ENCODE peak calls at places on chromosomes 6 and 20, in seven cellular contexts. F, X, O, V, R, B and E are unnamed samples.

GRCh38 chr6:144064402-144064830 is 31.0 kb downstream of the SF3B5 start:
- DNase-seq in F (no peak), X (peak; percentile 20), O (peak; percentile 32), V (peak; percentile 45), R (peak; percentile 12), B (no peak), E (no peak)

GRCh38 chr6:110341671-110342304 is 16.4 kb downstream of the METTL24 start:
- DNase-seq in F (no peak), X (peak; percentile 49), O (no peak), V (peak; percentile 70), R (peak; percentile 85), B (peak; percentile 58), E (peak; percentile 32)

GRCh38 chr6:131082335-131082734 is 19.3 kb upstream of the EPB41L2 start:
- DNase-seq in F (no peak), X (no peak), O (no peak), V (no peak), R (no peak), B (no peak), E (no peak)

GRCh38 chr6:93182933-93183479 is 236.4 kb downstream of the EPHA7 start:
- DNase-seq in F (no peak), X (no peak), O (no peak), V (no peak), R (no peak), B (no peak), E (no peak)

GRCh38 chr20:63627129-63627699 is 313 bp upstream of the GMEB2 start:
- DNase-seq in F (peak; percentile 54), X (peak; percentile 98), O (peak; percentile 92), V (peak; percentile 91), R (peak; percentile 95), B (peak; percentile 94), E (peak; percentile 90)

GRCh38 chr6:116572162-116572561 is 858 bp downstream of the RWDD1 start:
- DNase-seq in F (no peak), X (peak; percentile 27), O (no peak), V (no peak), R (peak; percentile 16), B (peak; percentile 72), E (peak; percentile 55)

GRCh38 chr20:9392892-9393857 is 121.2 kb upstream of the LAMP5 start:
- DNase-seq in F (peak; percentile 58), X (peak; percentile 34), O (peak; percentile 59), V (peak; percentile 76), R (peak; percentile 88), B (peak; percentile 66), E (peak; percentile 73)

GRCh38 chr6:39812853-39813533 is 20.8 kb downstream of the DAAM2 start:
- DNase-seq in F (no peak), X (no peak), O (no peak), V (no peak), R (peak; percentile 33), B (peak; percentile 79), E (peak; percentile 68)

GRCh38 chr6:139757766-139758655 is 383.6 kb upstream of the CITED2 start:
- DNase-seq in F (no peak), X (peak; percentile 67), O (no peak), V (no peak), R (no peak), B (no peak), E (peak; percentile 42)

GRCh38 chr20:51542033-51542893 is at the start of gene NFATC2:
- DNase-seq in F (peak; percentile 23), X (peak; percentile 15), O (no peak), V (peak; percentile 70), R (peak; percentile 65), B (no peak), E (no peak)

GRCh38 chr20:34369265-34369664 is 6.2 kb downstream of the ITCH start:
- DNase-seq in F (no peak), X (peak; percentile 23), O (no peak), V (no peak), R (peak; percentile 50), B (no peak), E (no peak)

GRCh38 chr6:149147939-149148718 is 169.4 kb upstream of the TAB2 start:
- DNase-seq in F (no peak), X (peak; percentile 79), O (no peak), V (no peak), R (no peak), B (no peak), E (no peak)

GRCh38 chr6:24648276-24648675 is 2.3 kb upstream of the KIAA0319 start:
- DNase-seq in F (no peak), X (no peak), O (no peak), V (no peak), R (no peak), B (no peak), E (no peak)
- H3K18ac ChIP-seq in F (no peak overlapping the region), X (no peak overlapping the region), O (no peak overlapping the region), V (no peak overlapping the region), R (no peak overlapping the region), B (no peak overlapping the region), E (no peak overlapping the region)

GRCh38 chr20:50341880-50342637 is 151.4 kb downstream of the CEBPB start:
- DNase-seq in F (no peak), X (no peak), O (no peak), V (no peak), R (no peak), B (no peak), E (no peak)

GRCh38 chr20:50339196-50339901 is 148.7 kb downstream of the CEBPB start:
- DNase-seq in F (no peak), X (no peak), O (no peak), V (no peak), R (no peak), B (peak; percentile 62), E (peak; percentile 69)

GRCh38 chr20:50342638-50343102 is 152.0 kb downstream of the CEBPB start:
- DNase-seq in F (no peak), X (no peak), O (no peak), V (no peak), R (no peak), B (no peak), E (no peak)

GRCh38 chr20:50340586-50340985 is 150.0 kb downstream of the CEBPB start:
- DNase-seq in F (no peak), X (peak; percentile 65), O (no peak), V (no peak), R (no peak), B (no peak), E (no peak)

DNA sequence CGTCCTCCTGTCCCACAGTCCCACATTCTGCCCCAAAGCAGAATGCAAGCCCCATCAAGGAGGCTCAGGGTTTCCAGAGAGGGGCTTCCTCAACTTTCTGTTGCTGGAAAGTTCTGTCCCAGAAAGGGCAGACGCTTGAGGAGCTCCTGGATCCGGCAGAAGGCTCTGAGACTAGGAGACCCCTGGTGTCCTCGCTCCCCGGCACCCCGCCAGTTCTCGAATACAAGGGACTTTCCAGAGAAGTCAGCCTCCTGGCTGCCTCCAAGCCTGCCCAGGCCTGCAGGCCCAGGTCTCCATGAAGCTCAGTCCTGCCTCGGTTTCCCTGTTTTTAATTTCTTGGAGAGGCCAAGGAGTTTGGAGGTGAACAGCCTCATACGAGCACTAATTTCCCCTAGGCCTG is 150.4 kb downstream of the CEBPB start:
- DNase-seq in F (no peak), X (no peak), O (no peak), V (no peak), R (no peak), B (no peak), E (no peak)
- H3K18ac ChIP-seq in F (no peak overlapping the region), X (no peak overlapping the region), O (no peak overlapping the region), V (no peak overlapping the region), R (no peak overlapping the region), B (no peak overlapping the region), E (no peak overlapping the region)

GRCh38 chr20:40309731-40310130 is 379.3 kb downstream of the MAFB start:
- DNase-seq in F (no peak), X (no peak), O (no peak), V (no peak), R (no peak), B (no peak), E (no peak)
- H3K18ac ChIP-seq in F (no peak overlapping the region), X (no peak overlapping the region), O (no peak overlapping the region), V (no peak overlapping the region), R (no peak overlapping the region), B (no peak overlapping the region), E (no peak overlapping the region)

DNA sequence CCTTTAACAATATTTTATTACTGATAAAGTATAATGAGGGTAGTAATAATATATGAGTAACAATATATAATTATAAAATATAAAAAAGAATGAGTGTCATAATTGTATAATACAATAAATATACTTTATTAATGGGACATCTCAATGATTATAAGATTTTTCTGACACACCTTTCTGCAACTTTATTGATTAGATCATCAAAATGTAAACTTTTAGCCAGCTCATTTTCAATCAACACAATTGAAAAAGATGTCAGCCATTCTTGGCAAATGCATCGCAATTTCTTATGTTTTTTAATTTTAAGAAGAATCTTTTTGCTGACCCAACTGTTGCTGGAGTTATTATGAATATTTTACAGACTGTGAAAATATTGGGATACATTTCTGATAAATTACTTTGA is 132.4 kb upstream of the RNF217 start:
- DNase-seq in F (no peak), X (no peak), O (no peak), V (no peak), R (no peak), B (no peak), E (no peak)
- H3K18ac ChIP-seq in F (no peak overlapping the region), X (no peak overlapping the region), O (no peak overlapping the region), V (no peak overlapping the region), R (no peak overlapping the region), B (no peak overlapping the region), E (no peak overlapping the region)

GRCh38 chr6:7313505-7314165 is 636 bp upstream of the SSR1 start:
- DNase-seq in F (no peak), X (peak; percentile 88), O (no peak), V (no peak), R (peak; percentile 22), B (no peak), E (no peak)

GRCh38 chr6:7317538-7317937 is 4.5 kb upstream of the SSR1 start:
- DNase-seq in F (no peak), X (no peak), O (no peak), V (no peak), R (no peak), B (no peak), E (no peak)

GRCh38 chr6:7316658-7317533 is 3.9 kb upstream of the SSR1 start:
- DNase-seq in F (no peak), X (no peak), O (no peak), V (peak; percentile 40), R (no peak), B (no peak), E (no peak)

GRCh38 chr6:7314414-7314813 is 1.4 kb upstream of the SSR1 start:
- DNase-seq in F (no peak), X (no peak), O (no peak), V (no peak), R (no peak), B (no peak), E (no peak)

GRCh38 chr6:7315684-7316366 is 2.8 kb upstream of the SSR1 start:
- DNase-seq in F (no peak), X (no peak), O (no peak), V (no peak), R (no peak), B (no peak), E (no peak)
- H3K18ac ChIP-seq in F (no peak overlapping the region), X (no peak overlapping the region), O (no peak overlapping the region), V (no peak overlapping the region), R (no peak overlapping the region), B (peak overlapping the region; percentile 24), E (no peak overlapping the region)